ENCODE peak calls at places on chromosome 12, in eight cellular contexts. E is gastrocnemius medialis, I is IMR-90, V is upper lobe of left lung, L is A549, M is HCT116, W is K562, J is GM12878. X is an unnamed sample.

GRCh38 chr12:40107098-40107802 is 1.4 kb upstream of the SLC2A13 start:
- ATAC-seq in E (peak; percentile 40), I (peak; percentile 7), V (peak; percentile 74), L (peak; percentile 54), M (peak; percentile 44), W (peak; percentile 42), J (peak; percentile 64), X (peak; percentile 50)

GRCh38 chr12:118052324-118053070 is 8.5 kb downstream of the WSB2 start:
- ATAC-seq in E (peak; percentile 100), I (peak; percentile 85), V (peak; percentile 89), L (peak; percentile 91), M (peak; percentile 87), W (no peak), J (no peak), X (peak; percentile 95)

GRCh38 chr12:58943079-58943478 is 22.8 kb upstream of the LRIG3 start:
- ATAC-seq in E (no peak), I (no peak), V (no peak), L (no peak), M (no peak), W (no peak), J (no peak), X (no peak)

GRCh38 chr12:24153041-24153440 is 203.6 kb upstream of the SOX5 start:
- ATAC-seq in E (no peak), I (no peak), V (no peak), L (no peak), M (no peak), W (no peak), J (no peak), X (no peak)

GRCh38 chr12:49367381-49368239 is at the start of gene SPATS2:
- ATAC-seq in E (no peak), I (peak; percentile 1), V (peak; percentile 15), L (peak; percentile 19), M (peak; percentile 1), W (peak; percentile 9), J (peak; percentile 12), X (no peak)

GRCh38 chr12:5694759-5695409 is 250.2 kb downstream of the ANO2 start:
- ATAC-seq in E (no peak), I (no peak), V (peak; percentile 44), L (no peak), M (no peak), W (no peak), J (no peak), X (no peak)

GRCh38 chr12:11752403-11753150 is 103.1 kb downstream of the ETV6 start:
- ATAC-seq in E (no peak), I (no peak), V (peak; percentile 35), L (no peak), M (no peak), W (no peak), J (no peak), X (no peak)

GRCh38 chr12:49683604-49684309 is 23.4 kb downstream of the FMNL3 start:
- ATAC-seq in E (no peak), I (no peak), V (no peak), L (no peak), M (no peak), W (no peak), J (peak; percentile 48), X (no peak)

GRCh38 chr12:16389594-16389993 is 42.1 kb downstream of the MGST1 start:
- ATAC-seq in E (no peak), I (peak; percentile 64), V (peak; percentile 37), L (no peak), M (no peak), W (no peak), J (no peak), X (no peak)

GRCh38 chr12:95995238-95996031 is 709 bp downstream of the HAL start:
- ATAC-seq in E (no peak), I (no peak), V (peak; percentile 3), L (no peak), M (no peak), W (no peak), J (no peak), X (no peak)

GRCh38 chr12:108638141-108638823 is 4.6 kb upstream of the SELPLG start:
- ATAC-seq in E (no peak), I (no peak), V (peak; percentile 39), L (no peak), M (no peak), W (no peak), J (no peak), X (peak; percentile 42)

GRCh38 chr12:125143491-125143890 is 78.3 kb downstream of the AACS start:
- ATAC-seq in E (no peak), I (peak; percentile 46), V (no peak), L (no peak), M (no peak), W (no peak), J (no peak), X (no peak)

GRCh38 chr12:85874064-85874463 is at the start of gene NTS:
- ATAC-seq in E (no peak), I (no peak), V (no peak), L (peak; percentile 85), M (peak; percentile 63), W (no peak), J (peak; percentile 84), X (no peak)

GRCh38 chr12:120167529-120168095 is 26.9 kb downstream of the GCN1 start:
- ATAC-seq in E (no peak), I (no peak), V (no peak), L (no peak), M (no peak), W (no peak), J (peak; percentile 46), X (no peak)

GRCh38 chr12:94074970-94075695 is 73.2 kb upstream of the PLXNC1 start:
- ATAC-seq in E (peak; percentile 80), I (peak; percentile 97), V (peak; percentile 95), L (peak; percentile 92), M (peak; percentile 91), W (peak; percentile 93), J (peak; percentile 56), X (peak; percentile 88)

GRCh38 chr12:122081697-122082221 is 3.2 kb downstream of the MLXIP start:
- ATAC-seq in E (no peak), I (peak; percentile 12), V (peak; percentile 59), L (no peak), M (no peak), W (peak; percentile 3), J (peak; percentile 57), X (peak; percentile 32)

GRCh38 chr12:92234533-92234932 is 88.9 kb upstream of the BTG1 start:
- ATAC-seq in E (no peak), I (no peak), V (no peak), L (no peak), M (no peak), W (peak; percentile 61), J (no peak), X (no peak)

GRCh38 chr12:52147367-52147972 is 44.3 kb downstream of the KRT80 start:
- ATAC-seq in E (peak; percentile 72), I (peak; percentile 85), V (peak; percentile 88), L (peak; percentile 71), M (peak; percentile 61), W (peak; percentile 60), J (no peak), X (peak; percentile 95)
- TF ChIP-seq POLR2A in E (peak; percentile 39), I (peak; percentile 31), V (no peak), L (no peak), M (no peak), W (no peak), J (no peak), X (peak; percentile 23)

DNA sequence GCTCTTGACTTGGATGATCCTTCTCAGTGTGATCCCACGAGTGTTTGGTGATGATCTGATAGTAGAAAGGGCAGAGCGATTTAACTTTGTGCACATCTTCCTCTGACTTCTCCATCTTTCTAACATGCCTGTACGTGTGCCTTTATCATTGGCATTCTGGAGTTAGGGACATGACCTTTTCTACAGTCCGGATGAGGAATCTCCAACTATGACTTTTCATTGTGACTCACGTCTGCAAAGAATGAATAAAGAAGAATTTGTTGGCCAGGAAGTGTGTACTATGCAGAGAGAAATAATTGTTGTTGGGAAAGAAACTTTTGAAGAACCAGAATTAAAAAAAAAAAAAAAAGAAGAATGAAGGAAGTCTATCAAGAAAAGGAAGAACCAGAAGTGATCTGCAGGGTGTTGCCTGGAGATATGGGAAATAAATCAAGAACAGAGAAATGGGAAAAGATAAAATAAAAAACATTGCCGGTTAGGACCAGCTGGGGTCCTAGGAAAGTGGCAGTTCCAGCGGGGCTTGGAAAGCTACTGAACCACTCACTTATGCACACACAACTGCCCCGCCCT is 25.3 kb downstream of the PPFIBP1 start:
- ATAC-seq in E (no peak), I (peak; percentile 77), V (peak; percentile 81), L (peak; percentile 85), M (peak; percentile 64), W (no peak), J (no peak), X (peak; percentile 62)
- H3K4me3 ChIP-seq in E (peak overlapping the region; percentile 1), I (peak overlapping the region; percentile 9), V (peak overlapping the region; percentile 18), L (peak overlapping the region; percentile 30), M (peak overlapping the region; percentile 25), W (no peak overlapping the region), J (no peak overlapping the region), X (no peak overlapping the region)

DNA sequence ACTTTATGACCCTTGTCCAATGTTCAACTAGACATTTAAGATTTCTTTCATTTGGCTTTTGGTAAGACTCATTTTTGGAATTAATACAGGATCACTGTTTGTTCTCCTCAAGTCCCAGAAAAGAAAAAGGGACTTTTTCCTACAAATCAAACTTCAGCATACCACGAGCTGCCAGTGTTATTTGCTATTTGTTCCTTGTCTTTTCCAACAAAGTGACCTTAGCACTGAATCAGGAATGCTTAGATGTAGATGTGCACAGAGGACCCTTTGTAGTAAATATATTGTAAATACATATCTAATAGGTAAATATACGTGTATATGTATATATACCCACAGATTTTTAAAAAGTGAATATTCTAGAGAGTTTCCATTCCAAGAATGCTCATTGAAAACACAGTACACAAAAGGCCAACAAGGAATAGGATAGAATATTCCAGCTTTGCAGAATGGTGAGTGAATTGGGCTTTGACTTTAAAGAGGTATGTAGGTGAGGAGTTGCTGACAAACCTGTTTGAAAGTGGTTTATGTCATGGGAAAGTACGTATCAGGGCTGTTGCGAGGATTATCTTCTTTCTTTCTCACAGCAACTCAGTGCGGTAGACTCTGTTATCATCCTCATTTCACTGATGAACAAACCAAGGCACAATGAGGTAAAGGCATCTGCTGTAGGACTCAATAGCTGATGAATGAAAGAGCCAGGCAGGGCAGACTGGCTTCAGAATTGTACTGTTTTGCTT is 65.0 kb downstream of the HMGA2 start:
- ATAC-seq in E (no peak), I (no peak), V (no peak), L (no peak), M (no peak), W (no peak), J (no peak), X (no peak)
- H3K4me1 ChIP-seq in E (peaks cover 10% of the 10 kb centered on the region), I (peaks cover 22% of the 10 kb centered on the region), V (peaks cover 13% of the 10 kb centered on the region), L (peaks cover 28% of the 10 kb centered on the region), M (peaks cover 96% of the 10 kb centered on the region), W (no peaks in the 10 kb centered on the region), J (no peaks in the 10 kb centered on the region), X (peaks cover 7% of the 10 kb centered on the region)

GRCh38 chr12:6963016-6963731 is 7.3 kb downstream of the PHB2 start:
- ATAC-seq in E (no peak), I (no peak), V (peak; percentile 34), L (no peak), M (peak; percentile 72), W (no peak), J (no peak), X (no peak)

GRCh38 chr12:6963741-6964446 is 6.6 kb downstream of the PHB2 start:
- ATAC-seq in E (no peak), I (no peak), V (no peak), L (no peak), M (no peak), W (no peak), J (no peak), X (no peak)

GRCh38 chr12:6961695-6962284 is 8.7 kb downstream of the PHB2 start:
- ATAC-seq in E (peak; percentile 27), I (peak; percentile 74), V (peak; percentile 63), L (peak; percentile 82), M (peak; percentile 54), W (peak; percentile 85), J (peak; percentile 28), X (peak; percentile 58)

GRCh38 chr12:6961278-6961694 is 9.2 kb downstream of the PHB2 start:
- ATAC-seq in E (peak; percentile 70), I (no peak), V (peak; percentile 63), L (peak; percentile 0), M (peak; percentile 31), W (peak; percentile 8), J (peak; percentile 42), X (no peak)

GRCh38 chr12:6962285-6963015 is 8.0 kb downstream of the PHB2 start:
- ATAC-seq in E (no peak), I (no peak), V (peak; percentile 20), L (peak; percentile 2), M (peak; percentile 45), W (peak; percentile 2), J (no peak), X (no peak)
- TF ChIP-seq POLR2A in E (no peak), I (no peak), V (no peak), L (no peak), M (peak; percentile 36), W (no peak), J (no peak), X (no peak)

X was measured in gastroesophageal sphincter.